ENCODE peak calls at places on chromosomes 16 and 17, in eight cellular contexts. T is KG1; C is thoracic aorta; U is activated naive CD8-positive, alpha-beta T cell treated with anti-CD3 and anti-CD28 coated beads for 36 hours; I is Jurkat, Clone E6-1; W is NCI-H2171 treated with DMSO at 0.1 percent for 48 hours; P is erythroblast; J is SHP77. V is an unnamed sample.

GRCh38 chr16:28003021-28003865 is 60.3 kb downstream of the GSG1L start:
- DNase-seq in T (no peak), C (no peak), U (no peak), I (no peak), W (no peak), P (no peak), J (no peak), V (no peak)

GRCh38 chr17:28551421-28552186 is 820 bp downstream of the UNC119 start:
- DNase-seq in T (no peak), C (no peak), U (no peak), I (no peak), W (no peak), P (no peak), J (no peak), V (no peak)

GRCh38 chr16:54176376-54176901 is 110.1 kb downstream of the IRX3 start:
- DNase-seq in T (no peak), C (no peak), U (no peak), I (no peak), W (no peak), P (no peak), J (no peak), V (no peak)

GRCh38 chr17:8477653-8478441 is 42.2 kb downstream of the NDEL1 start:
- DNase-seq in T (no peak), C (no peak), U (no peak), I (no peak), W (no peak), P (no peak), J (no peak), V (no peak)

GRCh38 chr16:50712568-50712914 is 19.1 kb downstream of the NOD2 start:
- DNase-seq in T (no peak), C (no peak), U (no peak), I (no peak), W (no peak), P (no peak), J (no peak), V (no peak)

GRCh38 chr17:65167581-65167980 is 30.4 kb downstream of the RGS9 start:
- DNase-seq in T (no peak), C (no peak), U (no peak), I (no peak), W (no peak), P (no peak), J (no peak), V (no peak)

GRCh38 chr16:58284021-58284420 is 10.8 kb downstream of the PRSS54 start:
- DNase-seq in T (no peak), C (no peak), U (no peak), I (peak; percentile 82), W (no peak), P (no peak), J (no peak), V (no peak)

GRCh38 chr17:63116228-63116627 is 150.2 kb downstream of the TANC2 start:
- DNase-seq in T (no peak), C (no peak), U (no peak), I (no peak), W (peak; percentile 3), P (no peak), J (no peak), V (no peak)

GRCh38 chr17:49975531-49975930 is 6.5 kb downstream of the DLX4 start:
- DNase-seq in T (no peak), C (no peak), U (no peak), I (no peak), W (no peak), P (no peak), J (no peak), V (no peak)

GRCh38 chr16:14501331-14502255 is 128.5 kb downstream of the PARN start:
- DNase-seq in T (no peak), C (peak; percentile 77), U (peak; percentile 9), I (no peak), W (peak; percentile 93), P (peak; percentile 85), J (peak; percentile 77), V (peak; percentile 91)

GRCh38 chr16:30473231-30474061 is 904 bp downstream of the ITGAL start:
- DNase-seq in T (no peak), C (no peak), U (peak; percentile 81), I (no peak), W (no peak), P (no peak), J (no peak), V (no peak)

GRCh38 chr17:39538875-39539274 is 68.8 kb downstream of the NEUROD2 start:
- DNase-seq in T (peak; percentile 16), C (no peak), U (no peak), I (peak; percentile 83), W (no peak), P (no peak), J (no peak), V (no peak)

GRCh38 chr16:49754495-49755290 is 101.2 kb downstream of the ZNF423 start:
- DNase-seq in T (no peak), C (no peak), U (no peak), I (no peak), W (no peak), P (no peak), J (no peak), V (peak; percentile 4)

GRCh38 chr16:78383118-78383517 is 283.7 kb downstream of the WWOX start:
- DNase-seq in T (no peak), C (no peak), U (no peak), I (no peak), W (no peak), P (no peak), J (no peak), V (no peak)

GRCh38 chr17:76887809-76888208 is 19.6 kb downstream of the MGAT5B start:
- DNase-seq in T (no peak), C (no peak), U (no peak), I (no peak), W (no peak), P (peak; percentile 17), J (peak; percentile 8), V (no peak)

GRCh38 chr17:74945543-74945942 is 9.8 kb downstream of the OTOP3 start:
- DNase-seq in T (no peak), C (no peak), U (no peak), I (no peak), W (peak; percentile 8), P (no peak), J (no peak), V (no peak)

GRCh38 chr17:41540921-41541625 is 13.0 kb upstream of the KRT19 start:
- DNase-seq in T (no peak), C (no peak), U (no peak), I (no peak), W (no peak), P (no peak), J (no peak), V (no peak)

GRCh38 chr16:72191551-72191950 is 19.6 kb upstream of the PMFBP1 start:
- DNase-seq in T (no peak), C (no peak), U (no peak), I (no peak), W (peak; percentile 90), P (no peak), J (no peak), V (no peak)

GRCh38 chr16:12268602-12269001 is 292.1 kb downstream of the SNX29 start:
- DNase-seq in T (no peak), C (no peak), U (no peak), I (no peak), W (no peak), P (no peak), J (no peak), V (no peak)

GRCh38 chr16:81987706-81988105 is 23.6 kb downstream of the SDR42E1 start:
- DNase-seq in T (no peak), C (no peak), U (no peak), I (no peak), W (no peak), P (no peak), J (no peak), V (no peak)

GRCh38 chr16:47617732-47618131 is 156.6 kb downstream of the PHKB start:
- DNase-seq in T (no peak), C (no peak), U (no peak), I (no peak), W (no peak), P (no peak), J (no peak), V (no peak)

GRCh38 chr16:53549970-53550406 is 47.0 kb upstream of the AKTIP start:
- DNase-seq in T (peak; percentile 36), C (no peak), U (peak; percentile 34), I (peak; percentile 71), W (peak; percentile 85), P (peak; percentile 32), J (peak; percentile 63), V (peak; percentile 14)

V was measured in kidney epithelial cell.